ENCODE peak calls at places on chromosomes 6 and 20, in six cellular contexts. Z is neuronal stem cell, Q is H9, R is mesenchymal stem cell, M is IMR-90, T is mesendoderm. C is an unnamed sample.

GRCh38 chr6:1724124-1724523 is 114.4 kb downstream of the FOXC1 start:
- DNase-seq in Z (no peak), Q (no peak), R (no peak), M (no peak), T (peak; percentile 76), C (peak; percentile 38)

GRCh38 chr6:38213275-38213674 is 393.7 kb downstream of the ZFAND3 start:
- DNase-seq in Z (no peak), Q (no peak), R (peak; percentile 37), M (no peak), T (no peak), C (no peak)

GRCh38 chr20:63117151-63117550 is 98.8 kb downstream of the YTHDF1 start:
- DNase-seq in Z (no peak), Q (no peak), R (no peak), M (no peak), T (no peak), C (no peak)

GRCh38 chr6:10756085-10756484 is 8.5 kb downstream of the TMEM14B start:
- DNase-seq in Z (no peak), Q (no peak), R (no peak), M (no peak), T (no peak), C (no peak)

GRCh38 chr6:75481394-75481793 is 12.2 kb downstream of the FILIP1 start:
- DNase-seq in Z (no peak), Q (peak; percentile 33), R (peak; percentile 55), M (peak; percentile 57), T (peak; percentile 57), C (no peak)

GRCh38 chr6:159089443-159089842 is 44.7 kb upstream of the TAGAP start:
- DNase-seq in Z (no peak), Q (no peak), R (no peak), M (no peak), T (no peak), C (no peak)

GRCh38 chr20:10501377-10501776 is 66.3 kb downstream of the SLX4IP start:
- DNase-seq in Z (no peak), Q (no peak), R (no peak), M (no peak), T (no peak), C (no peak)

GRCh38 chr6:43089467-43089866 is 13.4 kb downstream of the PTK7 start:
- DNase-seq in Z (no peak), Q (no peak), R (no peak), M (no peak), T (peak; percentile 76), C (peak; percentile 60)

GRCh38 chr6:158347335-158347734 is 35.1 kb downstream of the TULP4 start:
- DNase-seq in Z (no peak), Q (no peak), R (no peak), M (no peak), T (no peak), C (no peak)

GRCh38 chr6:21111399-21111725 is 482.2 kb upstream of the SOX4 start:
- DNase-seq in Z (no peak), Q (no peak), R (no peak), M (peak; percentile 1), T (peak; percentile 65), C (no peak)

GRCh38 chr6:51473996-51474975 is 613.1 kb downstream of the PKHD1 start:
- DNase-seq in Z (no peak), Q (no peak), R (no peak), M (no peak), T (no peak), C (no peak)

GRCh38 chr20:15396026-15396425 is 1058.6 kb upstream of the FLRT3 start:
- DNase-seq in Z (no peak), Q (no peak), R (no peak), M (no peak), T (no peak), C (no peak)

GRCh38 chr20:54058420-54059139 is 11.8 kb downstream of the BCAS1 start:
- DNase-seq in Z (no peak), Q (no peak), R (no peak), M (no peak), T (peak; percentile 52), C (no peak)

GRCh38 chr20:1802385-1803215 is 92.6 kb upstream of the SIRPA start:
- DNase-seq in Z (peak; percentile 65), Q (peak; percentile 81), R (peak; percentile 73), M (peak; percentile 76), T (peak; percentile 86), C (peak; percentile 77)

GRCh38 chr6:128511518-128511917 is 8.9 kb downstream of the PTPRK start:
- DNase-seq in Z (no peak), Q (no peak), R (peak; percentile 74), M (peak; percentile 69), T (no peak), C (no peak)

GRCh38 chr6:123895346-123895745 is 91.7 kb downstream of the NKAIN2 start:
- DNase-seq in Z (no peak), Q (no peak), R (no peak), M (no peak), T (no peak), C (no peak)

GRCh38 chr6:167093922-167094432 is 28.9 kb upstream of the CCR6 start:
- DNase-seq in Z (no peak), Q (no peak), R (no peak), M (no peak), T (no peak), C (no peak)

GRCh38 chr6:169859978-169860703 is 108.7 kb downstream of the ERMARD start:
- DNase-seq in Z (no peak), Q (no peak), R (no peak), M (no peak), T (no peak), C (peak; percentile 23)

GRCh38 chr20:38757145-38757800 is 9.0 kb downstream of the ACTR5 start:
- DNase-seq in Z (no peak), Q (no peak), R (no peak), M (no peak), T (no peak), C (no peak)

GRCh38 chr20:46557231-46557956 is 6.9 kb upstream of the OCSTAMP start:
- DNase-seq in Z (no peak), Q (no peak), R (no peak), M (peak; percentile 60), T (no peak), C (no peak)

GRCh38 chr6:151014404-151015150 is 149.1 kb downstream of the MTHFD1L start:
- DNase-seq in Z (peak; percentile 60), Q (peak; percentile 83), R (peak; percentile 66), M (peak; percentile 71), T (peak; percentile 80), C (peak; percentile 34)

GRCh38 chr20:25848222-25848621 is 151.6 kb upstream of the ZNF337 start:
- DNase-seq in Z (no peak), Q (no peak), R (no peak), M (no peak), T (no peak), C (no peak)

GRCh38 chr6:67606905-67607828 is 1027.9 kb upstream of the ADGRB3 start:
- DNase-seq in Z (no peak), Q (no peak), R (no peak), M (peak; percentile 1), T (no peak), C (no peak)

GRCh38 chr6:24231578-24231977 is 105.6 kb downstream of the NRSN1 start:
- DNase-seq in Z (no peak), Q (no peak), R (no peak), M (no peak), T (peak; percentile 11), C (no peak)

GRCh38 chr6:24227556-24227955 is 101.5 kb downstream of the NRSN1 start:
- DNase-seq in Z (no peak), Q (no peak), R (peak; percentile 57), M (no peak), T (peak; percentile 58), C (no peak)

GRCh38 chr6:24225838-24226237 is 99.8 kb downstream of the NRSN1 start:
- DNase-seq in Z (no peak), Q (no peak), R (no peak), M (no peak), T (no peak), C (no peak)

GRCh38 chr6:24229694-24230093 is 103.7 kb downstream of the NRSN1 start:
- DNase-seq in Z (no peak), Q (no peak), R (no peak), M (no peak), T (no peak), C (no peak)

GRCh38 chr6:24228681-24229255 is 102.8 kb downstream of the NRSN1 start:
- DNase-seq in Z (no peak), Q (no peak), R (peak; percentile 96), M (peak; percentile 6), T (no peak), C (no peak)
- H3K23ac ChIP-seq in Z (no peak overlapping the region), Q (no peak overlapping the region), R (no peak overlapping the region), M (no peak overlapping the region), T (no peak overlapping the region), C (no peak overlapping the region)

GRCh38 chr6:130164251-130164650 is 58.5 kb downstream of the SAMD3 start:
- DNase-seq in Z (no peak), Q (no peak), R (no peak), M (no peak), T (no peak), C (no peak)

GRCh38 chr6:130161627-130162404 is 60.9 kb downstream of the SAMD3 start:
- DNase-seq in Z (no peak), Q (no peak), R (peak; percentile 52), M (peak; percentile 65), T (no peak), C (no peak)

GRCh38 chr6:130162421-130162820 is 60.3 kb downstream of the SAMD3 start:
- DNase-seq in Z (no peak), Q (no peak), R (no peak), M (peak; percentile 55), T (no peak), C (no peak)

GRCh38 chr6:130163261-130163660 is 59.5 kb downstream of the SAMD3 start:
- DNase-seq in Z (no peak), Q (no peak), R (no peak), M (no peak), T (no peak), C (no peak)

DNA sequence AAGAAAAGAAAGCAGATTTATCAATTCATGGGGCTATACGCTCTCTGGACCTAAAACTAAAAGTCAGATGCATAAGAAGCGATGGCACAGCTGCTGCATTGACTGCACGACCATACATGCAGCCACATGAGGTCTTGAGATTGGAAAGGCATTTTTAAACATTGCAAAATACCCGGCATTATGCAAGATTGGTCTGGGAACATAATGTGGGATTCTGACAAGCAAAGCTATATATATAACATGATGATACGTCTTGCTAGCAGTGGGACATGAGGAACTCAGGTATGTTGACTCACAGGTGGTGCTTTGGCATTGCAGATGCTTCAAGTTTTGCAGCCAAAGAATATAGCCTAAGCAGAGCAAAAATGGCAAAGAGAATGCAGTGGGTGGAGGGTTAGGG is 55.1 kb downstream of the SAMD3 start:
- DNase-seq in Z (no peak), Q (no peak), R (peak; percentile 71), M (peak; percentile 83), T (no peak), C (no peak)
- H3K23ac ChIP-seq in Z (no peak overlapping the region), Q (no peak overlapping the region), R (no peak overlapping the region), M (no peak overlapping the region), T (no peak overlapping the region), C (no peak overlapping the region)

GRCh38 chr20:295804-296203 is 1.6 kb upstream of the ZCCHC3 start:
- DNase-seq in Z (no peak), Q (no peak), R (no peak), M (no peak), T (peak; percentile 55), C (no peak)
- H3K23ac ChIP-seq in Z (no peak overlapping the region), Q (no peak overlapping the region), R (no peak overlapping the region), M (peak overlapping the region; percentile 8), T (no peak overlapping the region), C (no peak overlapping the region)

DNA sequence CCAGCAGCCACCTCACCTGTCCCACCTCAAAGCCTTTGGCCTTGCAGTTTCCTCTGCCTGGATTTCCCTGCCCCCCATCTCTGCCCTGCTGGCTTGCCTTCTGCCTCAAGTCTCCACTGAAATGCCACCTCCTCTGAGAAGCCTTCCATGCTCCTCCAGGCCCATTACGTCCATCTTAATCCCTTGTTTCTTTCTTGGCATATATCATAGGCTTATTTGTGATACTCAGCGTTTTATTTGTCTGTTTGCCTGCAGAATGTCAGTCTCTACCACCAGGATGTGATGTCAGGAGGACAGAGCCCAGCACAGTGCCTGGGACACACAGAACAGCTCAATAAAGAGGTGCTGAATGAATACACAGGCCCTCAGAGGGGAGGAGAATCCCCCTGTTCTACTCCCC is 24.4 kb upstream of the TLDC2 start:
- DNase-seq in Z (no peak), Q (no peak), R (no peak), M (no peak), T (no peak), C (no peak)
- H3K23ac ChIP-seq in Z (no peak overlapping the region), Q (no peak overlapping the region), R (no peak overlapping the region), M (no peak overlapping the region), T (no peak overlapping the region), C (no peak overlapping the region)